ENCODE peak calls at places on chromosomes 4 and X, in four cellular contexts. K is testis, V is IMR-90, T is adrenal gland. E is an unnamed sample.

GRCh38 chr4:7715251-7716014 is 224.2 kb downstream of the AFAP1 start:
- DNase-seq in K (no peak), V (no peak), T (no peak), E (no peak)

GRCh38 chr4:185640809-185641675 is 105.7 kb upstream of the PDLIM3 start:
- DNase-seq in K (peak; percentile 32), V (peak; percentile 82), T (no peak), E (peak; percentile 86)

GRCh38 chr4:47011189-47011518 is 17.8 kb upstream of the GABRA4 start:
- DNase-seq in V (no peak), T (no peak), K (no peak), E (no peak)

GRCh38 chr4:164888096-164888495 is 11.1 kb downstream of the APELA start:
- DNase-seq in V (no peak), T (no peak), K (no peak), E (no peak)

GRCh38 chr4:170775851-170776250 is 686.1 kb upstream of the AADAT start:
- DNase-seq in K (no peak), T (no peak), V (no peak), E (no peak)

GRCh38 chr4:110484767-110485166 is 8.8 kb downstream of the ENPEP start:
- DNase-seq in K (no peak), V (peak; percentile 90), T (no peak), E (peak; percentile 80)

GRCh38 chr4:17561195-17561909 is 15.6 kb upstream of the LAP3 start:
- DNase-seq in V (peak; percentile 79), T (no peak), K (no peak), E (no peak)

GRCh38 chr4:26433556-26433955 is 56.7 kb downstream of the CCKAR start:
- DNase-seq in T (no peak), V (no peak), K (no peak), E (no peak)

GRCh38 chr4:158410272-158410671 is 111.4 kb upstream of the RXFP1 start:
- DNase-seq in K (no peak), V (peak; percentile 22), T (no peak), E (peak; percentile 54)

GRCh38 chr4:70913947-70914445 is 11.8 kb downstream of the MOB1B start:
- DNase-seq in K (no peak), T (no peak), V (peak; percentile 86), E (peak; percentile 62)

GRCh38 chr4:158949094-158949493 is 153.8 kb upstream of the RAPGEF2 start:
- DNase-seq in T (no peak), V (peak; percentile 58), K (no peak), E (peak; percentile 60)

GRCh38 chr4:150318971-150319370 is 240.7 kb downstream of the DCLK2 start:
- DNase-seq in K (no peak), T (no peak), V (no peak), E (no peak)

GRCh38 chr4:108937066-108937465 is 174.2 kb upstream of the ETNPPL start:
- DNase-seq in V (peak; percentile 38), K (no peak), T (no peak), E (no peak)

GRCh38 chr4:66777097-66777496 is 768.2 kb downstream of the CENPC start:
- DNase-seq in V (no peak), K (no peak), T (no peak), E (no peak)

GRCh38 chrX:140525448-140525847 is 20.6 kb upstream of the SOX3 start:
- DNase-seq in V (peak; percentile 64), T (no peak), K (no peak), E (peak; percentile 1)

GRCh38 chr4:14864967-14865366 is 137.3 kb upstream of the CPEB2 start:
- DNase-seq in V (no peak), K (no peak), T (no peak), E (no peak)

GRCh38 chr4:87078987-87079469 is 141.4 kb downstream of the KLHL8 start:
- DNase-seq in K (peak; percentile 32), T (peak; percentile 74), V (peak; percentile 88), E (peak; percentile 80)

GRCh38 chrX:150567645-150568319 is 639 bp upstream of the MTM1 start:
- DNase-seq in K (no peak), V (no peak), T (no peak), E (no peak)

GRCh38 chr4:38131371-38132139 is 171.4 kb downstream of the PTTG2 start:
- DNase-seq in V (no peak), T (peak; percentile 53), K (no peak), E (peak; percentile 54)

GRCh38 chrX:43969504-43970501 is 3.4 kb downstream of the NDP start:
- DNase-seq in V (peak; percentile 56), T (no peak), K (peak; percentile 14), E (peak; percentile 43)

GRCh38 chr4:140595065-140595464 is 26.3 kb upstream of the UCP1 start:
- DNase-seq in V (peak; percentile 9), T (peak; percentile 15), K (peak; percentile 20), E (peak; percentile 18)

GRCh38 chr4:2494992-2495391 is 26.1 kb downstream of the RNF4 start:
- DNase-seq in V (no peak), K (no peak), T (no peak), E (no peak)

GRCh38 chr4:170090667-170091052 is 904 bp upstream of the AADAT start:
- DNase-seq in T (no peak), K (no peak), V (peak; percentile 13), E (no peak)

GRCh38 chr4:1154523-1155182 is 17.7 kb downstream of the SPON2 start:
- DNase-seq in T (peak; percentile 51), V (peak; percentile 25), K (no peak), E (peak; percentile 65)

GRCh38 chrX:34629572-34629971 is 27.5 kb downstream of the TMEM47 start:
- DNase-seq in T (no peak), K (no peak), V (no peak), E (peak; percentile 34)

GRCh38 chrX:54479471-54480122 is 16.4 kb downstream of the FGD1 start:
- DNase-seq in K (no peak), T (no peak), V (no peak), E (no peak)

GRCh38 chr4:76011700-76012387 is 4.5 kb upstream of the CXCL9 start:
- DNase-seq in T (peak; percentile 41), K (peak; percentile 31), V (peak; percentile 91), E (peak; percentile 83)

GRCh38 chr4:102598102-102598758 is 97.1 kb downstream of the NFKB1 start:
- DNase-seq in K (no peak), T (no peak), V (peak; percentile 45), E (peak; percentile 45)

GRCh38 chr4:181770971-181771370 is 472.2 kb upstream of the TENM3 start:
- DNase-seq in T (no peak), V (peak; percentile 15), K (no peak), E (no peak)

GRCh38 chr4:142347241-142347640 is 498.9 kb downstream of the INPP4B start:
- DNase-seq in T (no peak), K (no peak), V (peak; percentile 62), E (peak; percentile 49)

GRCh38 chrX:33207056-33207455 is 4.3 kb downstream of the DMD start:
- DNase-seq in V (peak; percentile 6), T (no peak), K (no peak), E (peak; percentile 2)

GRCh38 chr4:112857461-112857860 is 192.0 kb upstream of the ANK2 start:
- DNase-seq in T (peak; percentile 36), V (peak; percentile 80), K (no peak), E (peak; percentile 75)

GRCh38 chr4:173852775-173853174 is 322.7 kb upstream of the HAND2 start:
- DNase-seq in V (no peak), T (no peak), K (peak; percentile 26), E (no peak)

GRCh38 chr4:67909910-67910905 is 26.4 kb upstream of the TMPRSS11D start:
- DNase-seq in T (no peak), K (no peak), V (peak; percentile 25), E (peak; percentile 36)

GRCh38 chrX:130828641-130829040 is 74.4 kb downstream of the ENOX2 start:
- DNase-seq in T (no peak), V (no peak), K (no peak), E (no peak)

DNA sequence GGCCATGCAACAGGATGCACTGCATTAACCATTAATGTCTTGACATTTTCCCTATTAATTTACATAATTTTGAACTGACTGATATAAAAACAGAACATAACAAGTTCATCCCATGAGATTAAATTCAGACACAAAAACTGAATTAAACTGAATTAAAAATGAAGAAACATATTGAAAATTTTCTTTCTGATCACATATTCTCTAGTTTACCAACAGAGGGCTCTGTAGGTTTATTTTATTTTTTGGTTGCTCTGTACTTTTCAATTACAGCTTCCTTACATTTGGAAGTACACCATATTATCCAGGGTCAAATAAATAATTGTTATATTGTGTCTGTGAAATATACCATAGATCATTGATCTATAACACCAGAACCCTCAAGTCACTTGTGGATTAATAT is 27.3 kb upstream of the CT83 start:
- DNase-seq in K (no peak), T (no peak), V (no peak), E (peak; percentile 1)
- TF ChIP-seq CTCF in K (no peak), T (peak; percentile 6), V (peak; percentile 26), E (no peak)

GRCh38 chrX:108726748-108727147 is 9.6 kb downstream of the IRS4 start:
- DNase-seq in K (no peak), V (no peak), T (no peak), E (no peak)

GRCh38 chrX:108735087-108735679 is 1.2 kb downstream of the IRS4 start:
- DNase-seq in K (no peak), T (no peak), V (no peak), E (no peak)

GRCh38 chrX:108732630-108733321 is 3.6 kb downstream of the IRS4 start:
- DNase-seq in T (no peak), K (no peak), V (no peak), E (no peak)

GRCh38 chrX:108734426-108734825 is 1.9 kb downstream of the IRS4 start:
- DNase-seq in V (no peak), T (no peak), K (no peak), E (no peak)

DNA sequence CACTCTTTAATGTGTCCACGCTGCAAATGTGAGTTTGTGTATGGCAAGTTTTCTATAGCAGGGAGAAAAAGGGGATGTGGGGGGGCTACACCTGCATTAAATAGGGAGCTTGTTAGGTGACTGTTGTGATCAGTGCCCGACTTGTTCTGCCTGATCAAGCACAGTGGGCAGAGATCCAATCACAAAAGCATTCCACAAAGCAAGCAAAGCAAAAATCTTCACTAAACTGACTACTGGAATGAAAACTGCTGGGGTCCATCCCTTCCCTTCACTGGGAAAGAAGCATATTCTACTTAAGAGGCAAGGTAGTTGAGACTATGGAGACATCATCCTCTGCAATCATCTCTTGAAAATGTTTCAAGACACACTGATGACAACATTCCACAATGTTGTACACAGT is 5.2 kb downstream of the IRS4 start:
- DNase-seq in K (no peak), V (no peak), T (no peak), E (no peak)
- H3K4me3 ChIP-seq in K (no peak overlapping the region), V (no peak overlapping the region), T (no peak overlapping the region), E (no peak overlapping the region)

DNA sequence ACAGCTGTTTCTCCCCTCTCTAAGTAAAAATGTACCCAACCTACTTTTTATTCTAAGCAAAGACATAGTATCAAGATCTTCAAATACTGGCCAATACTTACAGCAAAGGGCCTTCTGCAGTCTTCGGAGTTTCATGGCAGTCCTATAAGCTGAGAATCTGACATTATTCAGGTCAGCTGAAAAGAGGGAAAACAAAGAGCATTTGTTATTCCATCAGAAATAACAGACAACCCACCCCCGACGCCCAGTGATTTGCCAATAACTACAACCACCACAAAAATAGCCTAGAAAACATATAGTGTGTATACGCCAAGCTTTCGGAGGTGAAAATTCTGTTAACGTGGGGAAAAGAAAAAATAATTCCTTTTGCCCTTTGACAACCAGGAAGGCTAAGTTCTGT is 151.1 kb upstream of the FTHL17 start:
- DNase-seq in K (no peak), T (no peak), V (no peak), E (no peak)
- TF ChIP-seq CTCF in K (no peak), T (no peak), V (no peak), E (no peak)

GRCh38 chrX:49155243-49155899 is 7.2 kb upstream of the MAGIX start:
- DNase-seq in T (peak; percentile 51), V (peak; percentile 58), K (peak; percentile 38), E (peak; percentile 75)
- H3K4me3 ChIP-seq in T (no peak overlapping the region), V (peak overlapping the region; percentile 38), K (peak overlapping the region; percentile 63), E (peak overlapping the region; percentile 59)